ENCODE peak calls at places on chromosomes 6 and 20, in four cellular contexts. A is spleen, E is GM23338, H is GM12878. G is an unnamed sample.

GRCh38 chr6:16256781-16257180 is 18.4 kb downstream of the GMPR start:
- DNase-seq in A (no peak), E (no peak), H (no peak), G (no peak)

GRCh38 chr6:86453232-86453631 is 484.1 kb upstream of the HTR1E start:
- DNase-seq in A (no peak), E (no peak), H (no peak), G (no peak)

GRCh38 chr20:61316351-61316750 is 64.3 kb downstream of the CDH4 start:
- DNase-seq in A (peak; percentile 21), E (no peak), H (no peak), G (no peak)

GRCh38 chr6:133245033-133245903 is 4.1 kb downstream of the EYA4 start:
- DNase-seq in A (no peak), E (no peak), H (no peak), G (no peak)

GRCh38 chr6:142927274-142927586 is 17.7 kb downstream of the HIVEP2 start:
- DNase-seq in A (no peak), E (no peak), H (no peak), G (no peak)

GRCh38 chr20:10672579-10673127 is 1.1 kb downstream of the JAG1 start:
- DNase-seq in A (peak; percentile 92), E (peak; percentile 64), H (no peak), G (no peak)

GRCh38 chr6:132414761-132415160 is 13.5 kb upstream of the MOXD1 start:
- DNase-seq in A (no peak), E (no peak), H (no peak), G (no peak)

GRCh38 chr6:150074651-150075416 is 5.9 kb upstream of the ULBP3 start:
- DNase-seq in A (no peak), E (no peak), H (no peak), G (no peak)

GRCh38 chr6:16168858-16169257 is 40.0 kb downstream of the MYLIP start:
- DNase-seq in A (no peak), E (peak; percentile 75), H (peak; percentile 32), G (peak; percentile 10)

GRCh38 chr6:29731281-29731680 is 8.0 kb downstream of the HLA-F start:
- DNase-seq in A (no peak), E (no peak), H (no peak), G (no peak)

DNA sequence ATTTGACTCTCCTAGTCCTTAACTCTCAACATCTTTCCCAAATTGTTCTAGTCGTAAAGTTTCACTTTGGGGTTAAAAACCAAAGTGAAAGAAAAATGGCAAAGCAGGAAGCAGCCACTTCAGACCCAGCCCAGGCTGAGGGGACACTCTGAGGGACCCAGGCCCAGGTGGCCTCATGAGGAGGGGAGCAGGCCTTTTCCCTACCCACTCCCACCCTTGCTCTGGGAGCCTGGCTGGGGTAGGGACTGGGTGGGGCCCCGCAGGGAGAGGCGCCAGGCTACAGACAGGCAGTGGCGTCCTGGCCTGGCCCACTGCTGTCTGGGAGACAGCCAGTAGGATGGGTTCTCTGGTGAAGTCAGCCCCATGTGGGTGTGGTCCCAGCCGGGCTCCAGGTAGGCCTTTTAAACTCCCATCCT is 68.7 kb upstream of the MYL9 start:
- DNase-seq in A (peak; percentile 79), E (peak; percentile 83), H (no peak), G (peak; percentile 52)
- H3K4me3 ChIP-seq in A (peak overlapping the region; percentile 12), E (peak overlapping the region; percentile 26), H (peak overlapping the region; percentile 10), G (peak overlapping the region; percentile 16)

GRCh38 chr6:13615802-13616140 is 636 bp downstream of the NOL7 start:
- DNase-seq in A (peak; percentile 88), E (peak; percentile 56), H (no peak), G (no peak)
- H3K4me1 ChIP-seq in A (peaks cover 57% of the 10 kb centered on the region), E (peaks cover 14% of the 10 kb centered on the region), H (peaks cover 14% of the 10 kb centered on the region), G (peaks cover 11% of the 10 kb centered on the region)

DNA sequence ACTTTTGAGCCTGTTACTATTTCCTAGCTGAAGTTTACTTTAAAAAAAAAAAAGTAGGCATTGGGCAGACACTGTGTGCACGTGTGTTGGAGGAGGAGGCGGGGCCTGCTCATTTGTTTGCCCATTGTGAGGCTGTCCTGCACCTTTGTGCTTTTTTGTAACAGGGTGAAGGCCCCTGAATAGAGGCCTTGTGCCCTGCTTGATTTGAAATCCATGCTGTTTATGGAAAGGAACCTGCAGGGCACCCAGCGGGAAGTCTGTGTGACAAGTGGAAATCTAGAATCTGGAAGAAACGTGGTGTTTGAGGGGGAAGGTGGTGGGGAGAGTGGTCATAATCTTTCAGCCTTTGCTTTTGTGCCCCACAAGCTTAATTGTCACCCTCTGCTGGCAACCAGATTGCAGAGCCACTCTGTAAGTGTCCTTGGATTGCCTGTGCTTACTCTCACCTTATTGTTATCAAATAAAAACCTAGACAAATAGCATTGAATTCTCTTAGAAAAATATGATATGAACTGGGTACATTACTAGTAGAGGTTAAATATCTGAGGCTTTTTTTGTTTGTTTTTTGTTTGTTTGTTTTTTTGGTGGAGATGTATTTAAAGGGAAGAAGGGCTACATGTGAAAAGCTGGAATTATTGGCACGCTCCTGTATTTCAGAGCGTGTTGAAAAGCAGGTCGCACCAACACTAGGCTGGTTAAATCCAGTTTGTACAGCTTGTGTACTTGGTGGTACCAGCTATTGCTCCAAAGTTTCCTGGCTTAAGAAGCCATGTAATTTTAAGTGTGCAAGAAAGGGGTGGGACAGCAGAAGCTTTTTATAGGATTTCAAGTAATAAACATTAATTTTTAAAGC is 156.2 kb downstream of the ARID1B start:
- DNase-seq in A (no peak), E (peak; percentile 50), H (no peak), G (no peak)
- TF ChIP-seq POLR2AphosphoS5 in A (no peak), E (no peak), H (no peak), G (no peak)

GRCh38 chr6:35019171-35019570 is 122.0 kb downstream of the TCP11 start:
- DNase-seq in A (no peak), E (no peak), H (no peak), G (no peak)
- H3K4me3 ChIP-seq in A (peak overlapping the region; percentile 30), E (no peak overlapping the region), H (no peak overlapping the region), G (no peak overlapping the region)

GRCh38 chr20:6471110-6471647 is 296.3 kb upstream of the BMP2 start:
- DNase-seq in A (no peak), E (no peak), H (no peak), G (no peak)
- H3K4me1 ChIP-seq in A (no peaks in the 10 kb centered on the region), E (peaks cover 3% of the 10 kb centered on the region), H (no peaks in the 10 kb centered on the region), G (no peaks in the 10 kb centered on the region)

GRCh38 chr20:58435237-58435636 is 46.2 kb downstream of the VAPB start:
- DNase-seq in A (no peak), E (no peak), H (no peak), G (no peak)

GRCh38 chr20:58433759-58434158 is 44.7 kb downstream of the VAPB start:
- DNase-seq in A (no peak), E (no peak), H (no peak), G (no peak)

GRCh38 chr20:58433029-58433657 is 44.1 kb downstream of the VAPB start:
- DNase-seq in A (no peak), E (no peak), H (no peak), G (no peak)

GRCh38 chr20:58431134-58431533 is 42.1 kb downstream of the VAPB start:
- DNase-seq in A (no peak), E (no peak), H (no peak), G (no peak)

GRCh38 chr20:58432190-58432954 is 43.3 kb downstream of the VAPB start:
- DNase-seq in A (no peak), E (no peak), H (no peak), G (no peak)
- TF ChIP-seq POLR2AphosphoS5 in A (no peak), E (no peak), H (no peak), G (no peak)

GRCh38 chr20:19785173-19785799 is 27.2 kb downstream of the RIN2 start:
- DNase-seq in A (no peak), E (no peak), H (no peak), G (no peak)

GRCh38 chr20:19786311-19786710 is 28.3 kb downstream of the RIN2 start:
- DNase-seq in A (no peak), E (peak; percentile 60), H (no peak), G (no peak)

GRCh38 chr20:19785886-19786285 is 27.8 kb downstream of the RIN2 start:
- DNase-seq in A (no peak), E (no peak), H (no peak), G (no peak)

GRCh38 chr20:19783966-19784401 is 25.9 kb downstream of the RIN2 start:
- DNase-seq in A (no peak), E (no peak), H (no peak), G (no peak)

GRCh38 chr20:19784511-19785172 is 26.6 kb downstream of the RIN2 start:
- DNase-seq in A (no peak), E (peak; percentile 89), H (peak; percentile 9), G (peak; percentile 77)
- H3K4me3 ChIP-seq in A (no peak overlapping the region), E (no peak overlapping the region), H (no peak overlapping the region), G (no peak overlapping the region)

GRCh38 chr6:139156571-139156970 is 21.7 kb downstream of the HECA start:
- DNase-seq in A (no peak), E (no peak), H (no peak), G (no peak)
- H3K4me1 ChIP-seq in A (peaks cover 99% of the 10 kb centered on the region), E (peaks cover under 1% of the 10 kb centered on the region), H (peaks cover 8% of the 10 kb centered on the region), G (peaks cover 11% of the 10 kb centered on the region)

DNA sequence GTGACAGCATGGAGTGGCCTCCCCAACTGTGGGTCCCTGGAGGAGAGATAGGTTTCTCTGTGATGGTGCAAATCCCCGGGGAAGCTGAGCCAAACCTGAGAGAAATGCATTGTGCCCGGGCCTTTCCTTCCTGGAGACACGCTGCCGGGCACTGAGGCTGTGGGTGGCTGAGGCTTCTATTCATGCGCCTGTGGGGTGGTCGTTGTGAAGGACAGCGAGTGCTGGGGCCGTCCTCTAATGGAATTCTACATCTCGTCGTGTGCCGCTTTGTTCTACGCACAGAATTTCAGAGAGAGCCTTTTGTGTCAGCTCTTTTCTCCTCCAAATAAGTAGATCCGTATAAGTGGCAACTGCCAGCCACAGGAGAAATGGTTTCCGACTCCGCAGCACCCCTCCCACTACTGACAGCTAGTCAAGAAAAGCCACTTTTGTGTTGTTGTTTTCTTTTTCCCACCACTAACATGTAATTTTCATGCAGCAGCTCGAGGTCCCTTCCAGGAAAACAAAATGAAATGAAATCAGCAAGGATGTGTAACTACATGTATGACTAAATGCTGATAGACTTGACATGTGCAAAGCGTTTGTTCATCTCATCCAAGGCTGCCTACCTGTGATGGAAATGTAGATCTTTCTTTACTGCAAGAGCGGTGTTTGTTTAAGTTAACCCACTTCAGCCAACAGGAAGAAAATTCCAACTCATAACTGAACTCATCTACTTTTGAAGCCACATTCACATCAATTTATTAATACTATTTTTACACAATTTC is 26.4 kb upstream of the PXDC1 start:
- DNase-seq in A (no peak), E (no peak), H (no peak), G (no peak)
- TF ChIP-seq POLR2AphosphoS5 in A (no peak), E (no peak), H (no peak), G (no peak)

DNA sequence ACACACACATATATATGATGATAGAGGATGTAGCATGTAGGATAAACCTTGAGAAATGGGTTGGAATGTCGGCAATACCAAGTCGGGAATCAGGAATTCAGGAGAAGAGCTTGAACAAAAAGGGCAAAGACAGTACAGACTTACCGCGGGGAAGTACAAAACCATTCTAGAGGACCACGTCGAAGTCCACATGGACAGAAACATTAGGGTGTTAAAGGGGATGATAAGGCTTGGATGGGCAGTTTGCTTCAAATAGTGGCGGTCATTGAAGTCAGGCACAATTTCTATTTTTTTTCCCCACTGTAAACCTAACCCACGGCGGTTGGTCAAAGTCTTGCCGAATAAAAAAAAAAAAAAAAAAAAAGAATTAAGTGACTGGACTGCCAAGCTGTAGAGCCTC is 766 bp upstream of the NUS1 start:
- DNase-seq in A (no peak), E (peak; percentile 4), H (no peak), G (no peak)
- H3K4me3 ChIP-seq in A (peak overlapping the region; percentile 74), E (peak overlapping the region; percentile 98), H (peak overlapping the region; percentile 74), G (peak overlapping the region; percentile 71)